ENCODE peak calls at places on chromosome 1, in eight cellular contexts. Z, O, L, F, I, P, V and G are unnamed samples. For H3K4me1 and H3K36me3, the result is how much of the 10 kb centered on the place peaks cover.

GRCh38 chr1:77830946-77831345 is 51.5 kb downstream of the MIGA1 start:
- DNase-seq in O (no peak), F (no peak), L (no peak), Z (no peak), P (no peak), V (no peak), I (no peak), G (no peak)

GRCh38 chr1:211468595-211468994 is 23.4 kb downstream of the RD3 start:
- DNase-seq in V (no peak), Z (no peak), P (no peak), F (no peak), O (no peak), L (no peak), I (no peak), G (no peak)

GRCh38 chr1:58779837-58780585 is 3.8 kb downstream of the JUN start:
- DNase-seq in V (peak), O (peak), Z (peak), L (peak), P (no peak), I (no peak), F (peak), G (peak)

GRCh38 chr1:85629532-85629920 is 49.0 kb downstream of the CCN1 start:
- DNase-seq in O (no peak), V (peak), F (peak), Z (no peak), I (no peak), L (no peak), P (no peak), G (no peak)

GRCh38 chr1:236120725-236121153 is 21.6 kb upstream of the GPR137B start:
- DNase-seq in Z (no peak), L (no peak), P (no peak), F (no peak), V (no peak), I (no peak), O (no peak), G (no peak)

GRCh38 chr1:95957748-95958147 is 723.7 kb downstream of the RWDD3 start:
- DNase-seq in I (no peak), L (no peak), F (no peak), V (peak), O (no peak), Z (no peak), P (no peak), G (no peak)

GRCh38 chr1:58922302-58923089 is 138.6 kb upstream of the JUN start:
- DNase-seq in V (peak), L (no peak), O (peak), Z (peak), I (peak), P (no peak), F (no peak), G (no peak)

GRCh38 chr1:53329183-53329544 is 1.3 kb upstream of the LRP8 start:
- DNase-seq in O (no peak), L (no peak), V (no peak), I (no peak), F (no peak), Z (no peak), P (no peak), G (no peak)

GRCh38 chr1:243621973-243622372 is 228.1 kb downstream of the AKT3 start:
- DNase-seq in V (no peak), P (no peak), O (peak), I (no peak), F (no peak), Z (no peak), L (no peak), G (peak)

GRCh38 chr1:21818661-21819060 is 6.6 kb downstream of the LDLRAD2 start:
- DNase-seq in P (peak), Z (no peak), O (no peak), V (no peak), L (peak), I (no peak), F (peak), G (peak)

GRCh38 chr1:58823481-58824010 is 39.7 kb upstream of the JUN start:
- DNase-seq in O (peak), Z (peak), L (no peak), V (peak), I (no peak), F (peak), P (no peak), G (peak)

GRCh38 chr1:5891736-5892135 is 100.5 kb downstream of the NPHP4 start:
- DNase-seq in L (no peak), I (peak), P (no peak), O (peak), F (no peak), V (peak), Z (no peak), G (peak)

GRCh38 chr1:67732750-67733151 is 47.8 kb downstream of the GADD45A start:
- DNase-seq in P (no peak), V (peak), Z (no peak), F (no peak), O (peak), I (no peak), L (no peak), G (no peak)

GRCh38 chr1:19113362-19114092 is 96.5 kb downstream of the UBR4 start:
- DNase-seq in F (peak), Z (peak), P (peak), V (peak), I (no peak), L (peak), O (peak), G (peak)

GRCh38 chr1:209072481-209072880 is 511.0 kb upstream of the CAMK1G start:
- DNase-seq in V (no peak), L (no peak), O (no peak), Z (peak), I (no peak), P (no peak), F (peak), G (no peak)

GRCh38 chr1:1318131-1318652 is 6.3 kb downstream of the INTS11 start:
- DNase-seq in P (peak), V (peak), Z (peak), F (peak), I (no peak), L (no peak), O (peak), G (peak)

GRCh38 chr1:1755852-1756251 is 22.4 kb downstream of the NADK start:
- DNase-seq in L (no peak), Z (no peak), F (no peak), I (peak), P (no peak), V (no peak), O (no peak), G (no peak)

GRCh38 chr1:73978964-73979363 is 219.0 kb downstream of the LRRIQ3 start:
- DNase-seq in V (no peak), F (no peak), L (no peak), I (no peak), O (no peak), P (no peak), Z (no peak), G (no peak)

GRCh38 chr1:219791766-219792165 is 136.6 kb downstream of the SLC30A10 start:
- DNase-seq in L (no peak), I (no peak), O (no peak), V (no peak), F (no peak), Z (no peak), P (no peak), G (no peak)

GRCh38 chr1:199619202-199619601 is 408.3 kb upstream of the NR5A2 start:
- DNase-seq in F (no peak), I (no peak), P (no peak), V (no peak), L (no peak), Z (no peak), O (no peak), G (peak)

GRCh38 chr1:237270338-237270737 is 228.4 kb downstream of the RYR2 start:
- DNase-seq in P (no peak), V (no peak), L (no peak), Z (no peak), F (no peak), O (no peak), I (no peak), G (no peak)

GRCh38 chr1:43835141-43836021 is 98.2 kb upstream of the ARTN start:
- DNase-seq in O (peak), F (peak), Z (peak), L (no peak), I (peak), V (peak), P (peak), G (peak)

GRCh38 chr1:43842099-43842498 is 91.5 kb upstream of the ARTN start:
- DNase-seq in O (no peak), I (no peak), P (no peak), L (no peak), Z (no peak), F (no peak), V (no peak), G (no peak)

GRCh38 chr1:43836267-43836951 is 97.2 kb upstream of the ARTN start:
- DNase-seq in Z (peak), I (peak), F (peak), V (no peak), O (no peak), P (no peak), L (no peak), G (peak)

GRCh38 chr1:43841511-43841910 is 92.1 kb upstream of the ARTN start:
- DNase-seq in F (no peak), Z (no peak), I (no peak), V (no peak), P (no peak), O (no peak), L (no peak), G (no peak)

GRCh38 chr1:43839056-43839455 is 94.5 kb upstream of the ARTN start:
- DNase-seq in V (no peak), I (no peak), F (no peak), L (no peak), Z (no peak), O (no peak), P (no peak), G (no peak)
- H3K9ac ChIP-seq in V (no peak), I (no peak), F (no peak), L (no peak), Z (no peak), O (no peak), P (no peak), G (no peak)

DNA sequence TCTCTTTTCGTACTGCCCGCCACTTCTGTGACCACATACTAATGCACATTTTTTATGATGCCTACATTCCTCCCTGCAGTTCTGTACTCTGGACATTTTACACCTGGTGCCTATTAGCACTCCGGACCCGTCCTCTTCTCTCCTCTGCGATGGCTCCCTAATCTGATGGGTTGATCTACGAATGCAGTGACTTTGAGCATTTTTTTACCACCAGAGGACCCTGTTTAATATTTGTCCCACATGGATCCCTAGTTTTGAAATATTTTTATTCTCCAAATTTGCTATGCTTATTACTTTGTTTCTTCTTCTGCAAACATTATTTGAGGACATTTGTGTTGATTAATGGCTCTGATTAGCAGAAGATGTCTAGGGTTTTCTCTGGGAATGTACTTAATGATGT is 5.2 kb downstream of the PPFIA4 start:
- DNase-seq in O (no peak), L (peak), F (peak), V (no peak), P (no peak), Z (no peak), I (no peak), G (peak)
- H3K4me1 ChIP-seq in O (under half), L (under half), F (under half), V (under half), P (under half), Z (under half), I (under half), G (under half)

GRCh38 chr1:46689897-46690296 is 18.2 kb downstream of the TEX38 start:
- DNase-seq in O (no peak), P (no peak), I (no peak), L (no peak), F (no peak), Z (no peak), V (no peak), G (no peak)

GRCh38 chr1:46687910-46688509 is 16.4 kb downstream of the TEX38 start:
- DNase-seq in F (no peak), P (no peak), Z (no peak), L (peak), O (no peak), I (no peak), V (no peak), G (no peak)

GRCh38 chr1:46690931-46691411 is 19.3 kb downstream of the TEX38 start:
- DNase-seq in V (no peak), I (no peak), F (no peak), L (peak), P (no peak), O (no peak), Z (no peak), G (no peak)

GRCh38 chr1:46687095-46687659 is 15.5 kb downstream of the TEX38 start:
- DNase-seq in L (no peak), F (peak), O (peak), Z (peak), I (peak), P (no peak), V (peak), G (peak)

DNA sequence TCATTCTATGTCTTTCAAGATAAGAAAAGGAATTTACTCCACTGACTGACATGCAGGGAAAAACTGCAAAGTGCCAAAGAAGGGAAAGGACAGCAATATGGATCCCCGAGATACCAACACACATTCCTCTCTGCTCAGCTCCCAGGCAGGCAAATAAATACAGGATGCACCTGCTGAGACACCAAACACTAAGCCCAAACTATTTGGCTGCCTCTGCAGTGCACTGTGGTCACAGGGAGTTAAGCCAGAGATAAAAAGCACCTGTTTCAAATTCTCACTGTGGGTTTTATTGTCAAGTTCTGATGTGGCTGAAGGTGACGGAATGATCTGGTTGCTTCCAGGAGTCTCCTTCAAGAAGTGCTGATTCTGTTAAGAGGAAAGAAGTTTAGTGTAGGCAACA is 17.7 kb downstream of the TEX38 start:
- DNase-seq in O (no peak), V (no peak), F (no peak), P (no peak), Z (no peak), I (no peak), L (peak), G (no peak)
- H3K36me3 ChIP-seq in O (under half), V (under half), F (half or more), P (under half), Z (under half), I (half or more), L (half or more), G (half or more)

DNA sequence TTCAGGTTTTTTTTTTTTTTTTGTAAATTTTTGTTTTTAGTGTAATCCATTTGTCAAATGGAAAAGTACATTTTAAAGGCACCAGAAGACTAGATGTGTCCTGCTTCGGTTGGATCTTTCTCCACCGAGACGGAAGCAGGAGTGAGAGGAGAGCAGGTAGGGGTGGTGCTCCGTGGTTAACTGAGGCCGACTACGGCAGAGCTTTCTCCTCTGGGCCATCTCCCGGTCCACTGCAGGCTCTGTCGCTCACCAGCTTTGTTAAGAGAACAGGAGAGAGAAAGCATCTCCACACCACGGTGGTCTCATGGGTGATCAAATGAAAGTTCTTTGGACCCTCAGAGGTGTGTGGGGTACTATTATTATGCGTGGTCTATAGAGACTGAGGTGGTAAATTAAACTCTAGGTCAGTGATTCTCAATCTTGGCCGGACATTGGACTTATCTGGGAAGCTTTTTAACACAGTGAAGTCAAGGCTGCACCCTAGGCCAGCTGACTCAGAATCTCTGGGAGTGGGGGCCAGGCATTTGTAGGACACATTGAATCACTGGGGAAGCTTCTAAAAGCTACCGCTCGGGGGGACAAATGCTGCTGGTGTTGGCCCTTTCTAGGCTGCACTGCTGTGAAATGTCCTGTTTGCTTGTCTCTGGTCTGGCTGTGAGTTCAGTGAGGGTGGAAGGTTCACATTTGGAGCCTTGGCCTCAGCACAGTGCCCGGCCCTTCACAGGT is 25.0 kb downstream of the ABCA4 start:
- DNase-seq in Z (no peak), V (peak), P (no peak), F (no peak), O (peak), I (no peak), L (no peak), G (no peak)
- H3K9ac ChIP-seq in Z (no peak), V (peak), P (no peak), F (no peak), O (peak), I (no peak), L (no peak), G (peak)